ENCODE peak calls at places on chromosomes 3 and 15, in ten cellular contexts. W is Caki2, L is NCI-H1105, Z is NCI-H2081 treated with DMSO at 0.1 percent for 48 hours, H is HS-27A, Y is KBM-7, S is esophagus squamous epithelium, G is kidney tubule cell, B is NCI-H446, C is astrocyte of the cerebellum. X is an unnamed sample.

GRCh38 chr3:13715167-13715954 is 164.5 kb downstream of the WNT7A start:
- DNase-seq in W (no peak), L (no peak), Z (no peak), H (no peak), Y (no peak), S (no peak), G (no peak), B (no peak), C (no peak), X (peak; percentile 81)

GRCh38 chr3:186775999-186776398 is 7.4 kb upstream of the EIF4A2 start:
- DNase-seq in W (no peak), L (no peak), Z (no peak), H (no peak), Y (no peak), S (no peak), G (no peak), B (no peak), C (no peak), X (no peak)

GRCh38 chr3:61634678-61635077 is 73.3 kb downstream of the PTPRG start:
- DNase-seq in W (peak; percentile 59), L (no peak), Z (no peak), H (no peak), Y (no peak), S (no peak), G (no peak), B (no peak), C (no peak), X (no peak)

GRCh38 chr15:69107025-69107620 is 53.3 kb upstream of the GLCE start:
- DNase-seq in W (no peak), L (no peak), Z (no peak), H (no peak), Y (no peak), S (no peak), G (no peak), B (no peak), C (no peak), X (no peak)

GRCh38 chr15:40085225-40085624 is 23.5 kb downstream of the BMF start:
- DNase-seq in W (no peak), L (no peak), Z (no peak), H (no peak), Y (no peak), S (no peak), G (no peak), B (no peak), C (no peak), X (no peak)

GRCh38 chr3:63961891-63962290 is 49.7 kb upstream of the SCAANT1 start:
- DNase-seq in W (peak; percentile 33), L (no peak), Z (no peak), H (no peak), Y (peak; percentile 67), S (no peak), G (peak; percentile 67), B (peak; percentile 4), C (no peak), X (no peak)

GRCh38 chr15:83732770-83733169 is 78.8 kb downstream of the ADAMTSL3 start:
- DNase-seq in W (no peak), L (no peak), Z (no peak), H (no peak), Y (no peak), S (no peak), G (no peak), B (no peak), C (no peak), X (no peak)

GRCh38 chr3:66502981-66503380 is 2.2 kb upstream of the LRIG1 start:
- DNase-seq in W (no peak), L (no peak), Z (no peak), H (no peak), Y (no peak), S (no peak), G (no peak), B (no peak), C (no peak), X (no peak)

GRCh38 chr15:78149805-78150751 is 916 bp downstream of the IDH3A start:
- DNase-seq in W (peak; percentile 30), L (peak; percentile 42), Z (no peak), H (no peak), Y (peak; percentile 50), S (no peak), G (peak; percentile 37), B (no peak), C (no peak), X (no peak)

GRCh38 chr3:42847731-42848130 is 27.9 kb downstream of the CYP8B1 start:
- DNase-seq in W (no peak), L (no peak), Z (no peak), H (no peak), Y (peak; percentile 22), S (no peak), G (peak; percentile 69), B (no peak), C (no peak), X (no peak)

GRCh38 chr3:148902173-148902791 is 37.2 kb downstream of the CPA3 start:
- DNase-seq in W (no peak), L (no peak), Z (no peak), H (peak; percentile 90), Y (no peak), S (no peak), G (no peak), B (peak; percentile 5), C (peak; percentile 46), X (no peak)

GRCh38 chr3:124157000-124157712 is 165.2 kb upstream of the ROPN1 start:
- DNase-seq in W (no peak), L (no peak), Z (no peak), H (no peak), Y (no peak), S (no peak), G (no peak), B (no peak), C (no peak), X (no peak)

GRCh38 chr15:96273317-96274086 is 57.0 kb upstream of the NR2F2 start:
- DNase-seq in W (peak; percentile 98), L (no peak), Z (no peak), H (peak; percentile 100), Y (no peak), S (no peak), G (peak; percentile 100), B (no peak), C (peak; percentile 74), X (no peak)

GRCh38 chr15:68704496-68705021 is 116.1 kb downstream of the ANP32A start:
- DNase-seq in W (no peak), L (no peak), Z (no peak), H (no peak), Y (no peak), S (no peak), G (no peak), B (no peak), C (no peak), X (no peak)

GRCh38 chr15:73655724-73656123 is 22.5 kb upstream of the NPTN start:
- DNase-seq in W (no peak), L (no peak), Z (no peak), H (no peak), Y (no peak), S (no peak), G (no peak), B (no peak), C (no peak), X (no peak)

GRCh38 chr3:159865042-159865579 is 123.5 kb upstream of the IL12A start:
- DNase-seq in W (no peak), L (no peak), Z (no peak), H (no peak), Y (no peak), S (no peak), G (no peak), B (no peak), C (peak; percentile 49), X (no peak)

GRCh38 chr3:16286672-16287604 is 21.9 kb downstream of the OXNAD1 start:
- DNase-seq in W (no peak), L (no peak), Z (no peak), H (no peak), Y (no peak), S (no peak), G (no peak), B (no peak), C (no peak), X (no peak)

GRCh38 chr15:59791646-59792208 is 102.6 kb upstream of the BNIP2 start:
- DNase-seq in W (no peak), L (no peak), Z (no peak), H (no peak), Y (no peak), S (no peak), G (no peak), B (no peak), C (no peak), X (no peak)

GRCh38 chr3:10395671-10396070 is 74.8 kb upstream of the SEC13 start:
- DNase-seq in W (no peak), L (no peak), Z (no peak), H (no peak), Y (no peak), S (no peak), G (no peak), B (no peak), C (no peak), X (no peak)

GRCh38 chr15:52441846-52442245 is 86.8 kb downstream of the MYO5A start:
- DNase-seq in W (no peak), L (no peak), Z (no peak), H (no peak), Y (no peak), S (no peak), G (no peak), B (no peak), C (no peak), X (no peak)

GRCh38 chr15:62392411-62392810 is 227.3 kb upstream of the C2CD4B start:
- DNase-seq in W (peak; percentile 52), L (no peak), Z (no peak), H (no peak), Y (peak; percentile 63), S (no peak), G (peak; percentile 59), B (no peak), C (no peak), X (no peak)

GRCh38 chr3:133038731-133039398 is 674 bp downstream of the TMEM108 start:
- DNase-seq in W (no peak), L (peak; percentile 45), Z (no peak), H (no peak), Y (no peak), S (no peak), G (peak; percentile 3), B (peak; percentile 40), C (no peak), X (no peak)

GRCh38 chr3:174716956-174717355 is 142.2 kb upstream of the NAALADL2 start:
- DNase-seq in W (no peak), L (no peak), Z (no peak), H (no peak), Y (no peak), S (no peak), G (no peak), B (no peak), C (no peak), X (no peak)

GRCh38 chr3:65811050-65811766 is 227.5 kb downstream of the MAGI1 start:
- DNase-seq in W (no peak), L (no peak), Z (no peak), H (no peak), Y (no peak), S (no peak), G (no peak), B (no peak), C (peak; percentile 96), X (no peak)

GRCh38 chr3:106589306-106589942 is 720.6 kb upstream of the CBLB start:
- DNase-seq in W (no peak), L (no peak), Z (no peak), H (no peak), Y (no peak), S (no peak), G (no peak), B (no peak), C (peak; percentile 84), X (no peak)

GRCh38 chr15:41150279-41150678 is 34.2 kb upstream of the INO80 start:
- DNase-seq in W (no peak), L (no peak), Z (no peak), H (no peak), Y (no peak), S (no peak), G (no peak), B (no peak), C (no peak), X (no peak)

GRCh38 chr3:57951106-57951882 is 56.9 kb upstream of the FLNB start:
- DNase-seq in W (peak; percentile 90), L (no peak), Z (no peak), H (no peak), Y (peak; percentile 84), S (no peak), G (peak; percentile 91), B (no peak), C (no peak), X (no peak)

GRCh38 chr3:72694398-72694797 is 153.8 kb downstream of the SHQ1 start:
- DNase-seq in W (peak; percentile 4), L (no peak), Z (no peak), H (no peak), Y (no peak), S (no peak), G (peak; percentile 23), B (no peak), C (peak; percentile 38), X (no peak)

X was measured in vagina.